ENCODE peak calls at places on chromosomes 12 and 14, in four cellular contexts. A, O, I and P are unnamed samples.

GRCh38 chr14:98008381-98009113 is 1211.4 kb downstream of the VRK1 start:
- DNase-seq in I (no peak), O (no peak), A (no peak), P (no peak)

GRCh38 chr12:106519587-106519986 is 63.2 kb upstream of the RFX4 start:
- DNase-seq in A (no peak), O (no peak), I (no peak), P (no peak)

GRCh38 chr12:132259364-132259871 is 70.0 kb downstream of the GALNT9 start:
- DNase-seq in I (no peak), O (no peak), A (no peak), P (no peak)

GRCh38 chr12:52181757-52182156 is 10.1 kb downstream of the KRT80 start:
- DNase-seq in I (peak), O (peak), A (no peak), P (no peak)

GRCh38 chr12:96025518-96025917 is 9.9 kb downstream of the LTA4H start:
- DNase-seq in O (no peak), I (no peak), A (no peak), P (no peak)

GRCh38 chr12:6463211-6463610 is 7.3 kb downstream of the VAMP1 start:
- DNase-seq in I (no peak), O (no peak), A (no peak), P (no peak)

GRCh38 chr12:98820005-98820404 is 174.9 kb downstream of the APAF1 start:
- DNase-seq in I (no peak), O (no peak), A (no peak), P (no peak)

GRCh38 chr12:69879007-69879960 is 54.3 kb downstream of the MYRFL start:
- DNase-seq in I (peak), O (peak), A (peak), P (peak)

GRCh38 chr14:20934148-20934762 is 21.0 kb upstream of the RNASE2 start:
- DNase-seq in O (no peak), I (no peak), A (no peak), P (peak)

GRCh38 chr14:31027847-31028246 is 1.7 kb upstream of the STRN3 start:
- DNase-seq in I (no peak), O (no peak), A (no peak), P (no peak)

GRCh38 chr12:28987538-28988383 is 161.3 kb upstream of the FAR2 start:
- DNase-seq in A (no peak), I (no peak), O (no peak), P (no peak)

GRCh38 chr12:46357438-46358324 is 14.9 kb downstream of the SLC38A2 start:
- DNase-seq in O (no peak), A (no peak), I (no peak), P (no peak)

GRCh38 chr12:76878899-76879709 is at the start of gene CSRP2:
- DNase-seq in I (peak), O (peak), A (peak), P (peak)